ENCODE peak calls at places on chromosomes 4 and X, in six cellular contexts. Q is heart left ventricle; A is PC-9; T is AG04450; V is naive thymus-derived CD4-positive, alpha-beta T cell; L is caudate nucleus. B is an unnamed sample.

GRCh38 chr4:139808381-139809206 is 143.0 kb downstream of the MGST2 start:
- DNase-seq in A (no peak), T (no peak), V (no peak), Q (no peak), L (no peak), B (no peak)

GRCh38 chr4:25930722-25931354 is 16.8 kb downstream of the SMIM20 start:
- DNase-seq in Q (no peak), A (no peak), T (no peak), V (no peak), L (no peak), B (no peak)

GRCh38 chr4:138775890-138776289 is 239.7 kb upstream of the NOCT start:
- DNase-seq in A (no peak), Q (no peak), V (no peak), L (no peak), T (no peak), B (no peak)

GRCh38 chr4:88728146-88728545 is 30.5 kb upstream of the NAP1L5 start:
- DNase-seq in A (no peak), T (no peak), V (no peak), L (no peak), Q (no peak), B (no peak)

GRCh38 chr4:687048-687974 is 1.6 kb downstream of the SLC49A3 start:
- DNase-seq in V (no peak), T (no peak), A (peak), L (no peak), Q (peak), B (no peak)

GRCh38 chr4:139913398-139913990 is 240.5 kb downstream of the MAML3 start:
- DNase-seq in Q (no peak), T (no peak), L (no peak), V (no peak), A (no peak), B (no peak)

GRCh38 chr4:180380733-180381132 is 1862.5 kb upstream of the TENM3 start:
- DNase-seq in Q (no peak), A (no peak), L (no peak), V (no peak), T (peak), B (no peak)

GRCh38 chr4:109815151-109816081 is at the start of gene GAR1:
- DNase-seq in Q (peak), A (peak), T (peak), L (peak), V (peak), B (peak)

GRCh38 chrX:46665232-46666162 is 91.9 kb downstream of the CHST7 start:
- DNase-seq in A (no peak), Q (no peak), V (no peak), T (no peak), L (no peak), B (no peak)

GRCh38 chrX:12138366-12139313 is at the start of gene FRMPD4:
- DNase-seq in V (no peak), A (no peak), T (no peak), Q (peak), L (no peak), B (no peak)

GRCh38 chr4:7503597-7503996 is 68.9 kb upstream of the PSAPL1 start:
- DNase-seq in Q (no peak), V (no peak), L (no peak), A (no peak), T (no peak), B (no peak)

GRCh38 chr4:144190009-144190408 is 49.5 kb upstream of the GYPA start:
- DNase-seq in L (no peak), Q (no peak), A (no peak), V (no peak), T (no peak), B (no peak)

GRCh38 chrX:77924320-77924859 is 13.9 kb downstream of the ATP7A start:
- DNase-seq in A (no peak), Q (no peak), T (no peak), L (no peak), V (no peak), B (no peak)

GRCh38 chrX:153055827-153056748 is at the start of gene PNMA3:
- DNase-seq in V (no peak), L (no peak), A (no peak), T (no peak), Q (peak), B (no peak)

GRCh38 chrX:40434947-40435346 is 145.8 kb upstream of the ATP6AP2 start:
- DNase-seq in V (no peak), Q (peak), L (peak), A (no peak), T (no peak), B (no peak)

GRCh38 chrX:40171513-40172168 is 73.9 kb upstream of the BCOR start:
- DNase-seq in T (no peak), V (peak), Q (peak), A (no peak), L (no peak), B (no peak)

GRCh38 chr4:111066001-111066400 is 443.1 kb upstream of the PITX2 start:
- DNase-seq in Q (no peak), V (no peak), L (no peak), A (no peak), T (no peak), B (no peak)

GRCh38 chrX:38313190-38313589 is 14.1 kb downstream of the RPGR start:
- DNase-seq in V (no peak), T (no peak), A (no peak), L (no peak), Q (no peak), B (no peak)

GRCh38 chr4:17376205-17376604 is 135.7 kb downstream of the QDPR start:
- DNase-seq in A (no peak), L (no peak), Q (no peak), T (no peak), V (no peak), B (no peak)

GRCh38 chr4:4694296-4694772 is 152.5 kb upstream of the STX18 start:
- DNase-seq in L (no peak), T (no peak), Q (no peak), A (no peak), V (no peak), B (peak)

GRCh38 chr4:22217480-22217879 is 268.9 kb upstream of the KCNIP4 start:
- DNase-seq in L (no peak), A (no peak), V (no peak), T (no peak), Q (no peak), B (no peak)

GRCh38 chr4:100103671-100104070 is 86.6 kb downstream of the DDIT4L start:
- DNase-seq in V (no peak), Q (no peak), A (no peak), T (no peak), L (no peak), B (no peak)

GRCh38 chrX:42131856-42132255 is 208.5 kb upstream of the CASK start:
- DNase-seq in Q (no peak), A (no peak), L (no peak), V (no peak), T (no peak), B (no peak)

GRCh38 chr4:10106421-10107039 is 10.1 kb downstream of the WDR1 start:
- DNase-seq in L (peak), A (peak), V (no peak), Q (no peak), T (peak), B (peak)

GRCh38 chrX:15293471-15293870 is 22.0 kb downstream of the ASB11 start:
- DNase-seq in L (no peak), T (no peak), A (no peak), Q (no peak), V (no peak), B (no peak)

GRCh38 chr4:73814679-73815078 is 21.8 kb upstream of the CXCL6 start:
- DNase-seq in L (no peak), V (no peak), Q (no peak), A (peak), T (no peak), B (no peak)

GRCh38 chrX:46209768-46210167 is 335.5 kb downstream of the ZNF674 start:
- DNase-seq in A (peak), V (no peak), Q (no peak), L (no peak), T (no peak), B (no peak)

GRCh38 chr4:125140966-125141495 is 173.7 kb upstream of the FAT4 start:
- DNase-seq in Q (no peak), V (no peak), A (no peak), L (no peak), T (peak), B (no peak)

GRCh38 chr4:168039593-168039992 is 52.7 kb upstream of the ANXA10 start:
- DNase-seq in L (no peak), A (no peak), V (no peak), Q (no peak), T (no peak), B (no peak)

GRCh38 chr4:6909970-6910339 is 329 bp downstream of the TBC1D14 start:
- DNase-seq in T (no peak), A (no peak), V (no peak), L (no peak), Q (peak), B (no peak)

GRCh38 chr4:85780664-85781063 is 305.7 kb downstream of the ARHGAP24 start:
- DNase-seq in Q (no peak), L (no peak), V (no peak), T (no peak), A (no peak), B (no peak)

GRCh38 chrX:154441984-154442707 is 1.8 kb upstream of the FAM50A start:
- DNase-seq in V (no peak), T (no peak), A (peak), Q (no peak), L (no peak), B (no peak)

GRCh38 chr4:56477192-56477706 is 9.8 kb downstream of the SRP72 start:
- DNase-seq in A (no peak), Q (no peak), T (no peak), V (no peak), L (no peak), B (no peak)

GRCh38 chr4:94352996-94353395 is 10.4 kb upstream of the HPGDS start:
- DNase-seq in Q (no peak), V (no peak), L (no peak), A (no peak), T (no peak), B (no peak)

GRCh38 chr4:184441461-184442392 is 32.6 kb downstream of the IRF2 start:
- DNase-seq in Q (no peak), L (no peak), V (no peak), A (no peak), T (no peak), B (no peak)
- H3K27ac ChIP-seq in Q (peak), L (peak), V (no peak), A (no peak), T (no peak), B (peak)

DNA sequence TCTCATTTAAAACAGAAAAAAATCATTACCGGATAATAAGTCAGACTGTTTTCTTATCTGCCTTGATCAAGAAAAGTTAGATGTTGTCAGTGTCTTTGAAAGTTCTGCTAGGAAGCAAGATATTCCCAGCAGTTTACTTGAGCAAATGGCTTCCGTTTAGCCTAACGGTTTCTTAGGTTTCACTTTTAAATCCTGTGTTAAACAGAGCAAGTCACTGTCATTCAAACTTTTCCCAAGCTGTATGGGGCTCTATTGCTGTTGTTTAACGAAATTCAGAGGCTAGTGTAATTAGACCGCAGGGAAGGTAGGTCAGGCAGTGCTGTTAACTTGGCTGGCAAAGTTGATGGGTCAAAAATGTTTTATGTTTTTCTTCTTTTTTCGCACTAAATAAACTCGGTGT is 80.3 kb upstream of the NEIL3 start:
- DNase-seq in L (no peak), T (no peak), V (no peak), Q (no peak), A (no peak), B (no peak)
- H3K27ac ChIP-seq in L (no peak), T (no peak), V (no peak), Q (no peak), A (no peak), B (no peak)

GRCh38 chr4:156775803-156776202 is 195.8 kb downstream of the PDGFC start:
- DNase-seq in T (no peak), A (no peak), V (no peak), Q (no peak), L (no peak), B (no peak)
- H3K27ac ChIP-seq in T (no peak), A (no peak), V (no peak), Q (no peak), L (no peak), B (no peak)

GRCh38 chr4:93199492-93199891 is 629.1 kb upstream of the ATOH1 start:
- DNase-seq in A (no peak), V (no peak), Q (no peak), L (no peak), T (no peak), B (no peak)
- H3K27ac ChIP-seq in A (no peak), V (no peak), Q (no peak), L (no peak), T (no peak), B (no peak)

GRCh38 chrX:19121466-19121865 is 802 bp downstream of the ADGRG2 start:
- DNase-seq in L (no peak), A (no peak), T (no peak), V (no peak), Q (no peak), B (no peak)
- H3K27ac ChIP-seq in L (no peak), A (no peak), T (no peak), V (no peak), Q (no peak), B (no peak)

GRCh38 chrX:13721371-13721770 is 13.0 kb downstream of the TRAPPC2 start:
- DNase-seq in V (no peak), L (no peak), Q (no peak), T (no peak), A (no peak), B (no peak)

GRCh38 chrX:13719192-13719856 is 15.1 kb downstream of the TRAPPC2 start:
- DNase-seq in Q (no peak), L (no peak), V (no peak), A (no peak), T (no peak), B (no peak)

GRCh38 chrX:13716455-13716854 is 18.0 kb downstream of the TRAPPC2 start:
- DNase-seq in L (no peak), T (no peak), Q (no peak), A (no peak), V (no peak), B (no peak)

GRCh38 chrX:13716905-13717304 is 17.5 kb downstream of the TRAPPC2 start:
- DNase-seq in L (no peak), A (no peak), T (no peak), V (peak), Q (no peak), B (no peak)

DNA sequence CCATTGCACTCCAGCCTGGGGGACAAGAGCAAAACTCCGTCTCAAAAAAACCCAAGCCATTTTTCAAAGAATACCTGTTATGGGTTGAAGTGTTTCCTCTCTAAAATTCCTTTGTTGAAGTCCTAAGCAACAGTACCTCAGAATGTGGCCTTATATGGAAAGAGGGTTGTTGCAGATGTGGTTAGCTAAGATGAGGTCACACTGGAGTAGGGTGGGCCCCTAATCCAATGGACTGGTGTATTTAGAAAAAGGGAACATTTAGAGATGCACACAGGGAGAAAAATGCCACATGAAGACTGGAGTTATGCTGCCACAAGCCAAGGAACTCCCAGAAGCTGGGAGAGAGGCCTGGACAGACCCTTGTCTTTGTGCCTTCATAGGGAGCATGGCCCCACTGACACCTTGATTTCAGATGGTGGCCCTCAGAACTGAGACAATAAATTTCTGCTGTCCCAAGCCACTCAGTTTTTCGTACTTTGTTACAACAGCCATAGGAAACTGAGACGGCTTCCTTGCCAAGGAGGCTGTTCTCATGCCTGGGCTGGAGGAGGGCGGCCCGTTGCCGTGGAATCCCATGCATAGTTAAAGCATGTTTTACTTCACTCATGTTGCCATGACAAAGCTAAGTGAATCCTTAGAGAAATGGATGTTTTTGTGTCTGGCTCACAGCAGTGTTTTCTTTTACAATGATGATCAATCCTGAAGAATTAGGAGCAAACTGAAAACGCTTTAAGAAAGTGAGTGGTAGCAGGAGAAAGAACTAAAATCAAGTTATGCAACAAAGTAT is 16.5 kb downstream of the TRAPPC2 start:
- DNase-seq in Q (no peak), A (no peak), T (no peak), L (no peak), V (no peak), B (no peak)
- H3K27ac ChIP-seq in Q (peak), A (no peak), T (peak), L (peak), V (no peak), B (no peak)

GRCh38 chr4:184347251-184348239 is 126.8 kb downstream of the IRF2 start:
- DNase-seq in L (no peak), A (peak), V (no peak), T (no peak), Q (peak), B (no peak)
- H3K27ac ChIP-seq in L (peak), A (peak), V (no peak), T (no peak), Q (peak), B (peak)

DNA sequence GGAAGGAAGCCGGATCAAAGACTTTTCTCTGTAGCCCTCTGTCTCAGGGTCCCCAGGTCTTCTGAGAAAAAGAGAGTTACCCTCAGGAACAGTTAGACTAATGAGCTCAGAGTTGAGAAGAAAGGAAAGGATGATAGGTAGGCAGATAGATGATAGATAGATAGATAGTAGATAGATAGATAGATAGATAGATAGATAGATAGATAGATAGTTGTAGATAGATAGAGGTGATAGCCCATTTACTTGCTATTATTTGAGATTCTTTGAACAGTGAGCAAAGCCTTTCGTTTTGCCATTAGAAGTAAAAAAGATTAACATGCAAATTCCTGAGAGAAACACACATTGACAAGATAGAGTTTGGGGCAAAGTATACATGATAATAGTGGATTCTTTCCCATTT is 86.9 kb upstream of the KIT start:
- DNase-seq in V (no peak), T (no peak), L (no peak), Q (no peak), A (no peak), B (no peak)
- H3K27ac ChIP-seq in V (no peak), T (no peak), L (no peak), Q (no peak), A (no peak), B (no peak)